ENCODE peak calls at places on chromosomes 3 and 15, in four cellular contexts. S, X, B and H are unnamed samples.

GRCh38 chr3:120192159-120192558 is 92.9 kb downstream of the GPR156 start:
- DNase-seq in X (no peak), B (no peak), S (no peak), H (no peak)

GRCh38 chr3:132117642-132118041 is 82.8 kb upstream of the CPNE4 start:
- DNase-seq in S (no peak), B (no peak), X (no peak), H (no peak)

GRCh38 chr15:75948761-75949296 is 45.2 kb downstream of the FBXO22 start:
- DNase-seq in B (no peak), X (no peak), S (no peak), H (no peak)

GRCh38 chr3:34364345-34364744 is 565.9 kb downstream of the PDCD6IP start:
- DNase-seq in B (no peak), S (no peak), X (no peak), H (no peak)

GRCh38 chr15:71079208-71080044 is 35.8 kb upstream of the THSD4 start:
- DNase-seq in X (no peak), S (no peak), B (peak), H (no peak)

GRCh38 chr3:28033059-28033784 is 208.2 kb upstream of the CMC1 start:
- DNase-seq in B (no peak), X (no peak), S (no peak), H (no peak)

GRCh38 chr3:4543110-4543509 is 50.0 kb downstream of the ITPR1 start:
- DNase-seq in S (no peak), X (no peak), B (no peak), H (no peak)

GRCh38 chr3:73623996-73624362 is 762 bp downstream of the PDZRN3 start:
- DNase-seq in B (peak), X (peak), S (no peak), H (no peak)

GRCh38 chr3:29186131-29186599 is 94.7 kb upstream of the RBMS3 start:
- DNase-seq in S (no peak), B (no peak), X (no peak), H (no peak)

GRCh38 chr3:119551525-119552063 is 7.8 kb downstream of the CD80 start:
- DNase-seq in X (no peak), B (no peak), S (no peak), H (no peak)

GRCh38 chr3:38989932-38990510 is 61.7 kb downstream of the SCN11A start:
- DNase-seq in S (no peak), X (no peak), B (no peak), H (no peak)

GRCh38 chr3:128488636-128488994 is 4.4 kb downstream of the GATA2 start:
- DNase-seq in X (peak), B (peak), S (no peak), H (no peak)

GRCh38 chr3:171525437-171525836 is 65.2 kb upstream of the TNIK start:
- DNase-seq in X (no peak), B (no peak), S (no peak), H (no peak)

GRCh38 chr3:42500091-42500490 is 2.4 kb upstream of the VIPR1 start:
- DNase-seq in X (no peak), B (no peak), S (no peak), H (no peak)

GRCh38 chr15:54640874-54641273 is 555.9 kb downstream of the RSL24D1 start:
- DNase-seq in S (no peak), B (no peak), X (no peak), H (no peak)

GRCh38 chr15:71422530-71423259 is 307.4 kb downstream of the THSD4 start:
- DNase-seq in X (no peak), S (no peak), B (no peak), H (no peak)

GRCh38 chr3:100317928-100318327 is 16.6 kb upstream of the NIT2 start:
- DNase-seq in S (no peak), B (no peak), X (no peak), H (no peak)

GRCh38 chr3:192772495-192772894 is 45.2 kb upstream of the FGF12 start:
- DNase-seq in X (peak), B (peak), S (no peak), H (peak)

GRCh38 chr3:46368569-46368968 is 2.2 kb upstream of the CCR5 start:
- DNase-seq in X (no peak), S (no peak), B (peak), H (no peak)

GRCh38 chr3:122714269-122714668 is 33.6 kb downstream of the PARP14 start:
- DNase-seq in X (no peak), S (no peak), B (no peak), H (no peak)

GRCh38 chr3:15151166-15151565 is 52.2 kb upstream of the RBSN start:
- DNase-seq in X (no peak), S (no peak), B (no peak), H (no peak)